ENCODE peak calls at places on chromosomes 11 and 22, in eight cellular contexts. Y is heart right ventricle, D is fibroblast of lung, A is RCC 7860, E is aorta, F is NT2/D1, M is Daoy, R is activated T-cell treated with anti-CD3 and anti-CD28 coated beads for 24 hours. B is an unnamed sample.

GRCh38 chr11:19938051-19938856 is 222.0 kb downstream of the DBX1 start:
- DNase-seq in Y (peak), D (peak), A (peak), E (peak), F (no peak), M (peak), R (no peak), B (peak)

GRCh38 chr11:112817376-112817775 is 143.8 kb upstream of the NCAM1 start:
- DNase-seq in Y (no peak), D (no peak), A (no peak), E (no peak), F (no peak), M (no peak), R (no peak), B (no peak)

GRCh38 chr22:31295831-31296230 is 3.5 kb upstream of the PIK3IP1 start:
- DNase-seq in Y (no peak), D (peak), A (no peak), E (no peak), F (no peak), M (no peak), R (no peak), B (no peak)

GRCh38 chr22:22410121-22410520 is 98.4 kb downstream of the ZNF280B start:
- DNase-seq in Y (peak), D (no peak), A (no peak), E (peak), F (no peak), M (peak), R (no peak), B (no peak)

GRCh38 chr11:6746086-6746618 is 25.6 kb downstream of the OR2AG2 start:
- DNase-seq in Y (no peak), D (no peak), A (no peak), E (no peak), F (no peak), M (no peak), R (peak), B (peak)

GRCh38 chr22:20128902-20129746 is 2.5 kb upstream of the ZDHHC8 start:
- DNase-seq in Y (no peak), D (no peak), A (no peak), E (no peak), F (no peak), M (peak), R (peak), B (no peak)

GRCh38 chr22:47110817-47111443 is 348.5 kb downstream of the TBC1D22A start:
- DNase-seq in Y (no peak), D (peak), A (no peak), E (peak), F (no peak), M (no peak), R (no peak), B (no peak)

GRCh38 chr11:46216040-46216764 is 61.3 kb upstream of the CREB3L1 start:
- DNase-seq in Y (no peak), D (peak), A (no peak), E (no peak), F (no peak), M (peak), R (no peak), B (no peak)

GRCh38 chr11:10181811-10182210 is 112.2 kb downstream of the SBF2 start:
- DNase-seq in Y (no peak), D (peak), A (peak), E (no peak), F (no peak), M (no peak), R (no peak), B (no peak)

GRCh38 chr11:69958308-69958707 is 119.8 kb upstream of the ANO1 start:
- DNase-seq in Y (no peak), D (peak), A (no peak), E (no peak), F (no peak), M (peak), R (no peak), B (no peak)

GRCh38 chr11:124886476-124886875 is 11.2 kb downstream of the ROBO4 start:
- DNase-seq in Y (no peak), D (no peak), A (no peak), E (no peak), F (no peak), M (no peak), R (no peak), B (no peak)

GRCh38 chr22:19514831-19515565 is 9.2 kb downstream of the CLDN5 start:
- DNase-seq in Y (no peak), D (no peak), A (no peak), E (no peak), F (no peak), M (no peak), R (no peak), B (no peak)

GRCh38 chr11:102343789-102344188 is 3.2 kb upstream of the BIRC2 start:
- DNase-seq in Y (no peak), D (peak), A (no peak), E (no peak), F (no peak), M (no peak), R (no peak), B (no peak)

GRCh38 chr22:49935561-49935960 is 17.1 kb downstream of the CRELD2 start:
- DNase-seq in Y (no peak), D (no peak), A (no peak), E (peak), F (no peak), M (no peak), R (no peak), B (no peak)

GRCh38 chr11:9208726-9209501 is 56.2 kb downstream of the DENND5A start:
- DNase-seq in Y (no peak), D (peak), A (no peak), E (no peak), F (no peak), M (peak), R (no peak), B (no peak)

GRCh38 chr11:17801166-17801565 is 66.6 kb downstream of the KCNC1 start:
- DNase-seq in Y (no peak), D (no peak), A (no peak), E (no peak), F (peak), M (no peak), R (no peak), B (no peak)

GRCh38 chr11:110960167-110960566 is 247.9 kb upstream of the ARHGAP20 start:
- DNase-seq in Y (no peak), D (no peak), A (no peak), E (no peak), F (no peak), M (no peak), R (no peak), B (no peak)

GRCh38 chr22:41217553-41218157 is 12.5 kb downstream of the L3MBTL2 start:
- DNase-seq in Y (peak), D (peak), A (no peak), E (peak), F (no peak), M (no peak), R (no peak), B (no peak)

GRCh38 chr11:456533-456932 is 6.5 kb downstream of the PTDSS2 start:
- DNase-seq in Y (no peak), D (no peak), A (no peak), E (no peak), F (no peak), M (no peak), R (no peak), B (no peak)

GRCh38 chr11:119144825-119145476 is 3.9 kb upstream of the ABCG4 start:
- DNase-seq in Y (peak), D (peak), A (peak), E (no peak), F (peak), M (peak), R (no peak), B (peak)

GRCh38 chr22:40642316-40642715 is 5.8 kb upstream of the MRTFA start:
- DNase-seq in Y (no peak), D (no peak), A (no peak), E (no peak), F (no peak), M (no peak), R (no peak), B (no peak)

GRCh38 chr22:25497269-25497668 is 67.2 kb upstream of the GRK3 start:
- DNase-seq in Y (peak), D (peak), A (no peak), E (no peak), F (no peak), M (peak), R (no peak), B (no peak)

GRCh38 chr11:30991802-30992512 is 377.6 kb downstream of the DCDC1 start:
- DNase-seq in Y (no peak), D (no peak), A (no peak), E (no peak), F (no peak), M (no peak), R (no peak), B (no peak)

B was measured in GM19239.